ENCODE peak calls at places on chromosomes 16 and 17, in seven cellular contexts. N is stimulated activated CD4-positive, alpha-beta T cell treated with anti-CD3 and anti-CD28 coated beads, Interleukin-1b, Interleukin-23, amount 100 ng/mL, for 48 hours; A is amniotic stem cell; R is AG04449; M is A172; Q is stimulated activated CD8-positive, alpha-beta memory T cell treated with anti-CD3 and anti-CD28 coated beads, Interleukin-12 subunit alpha, Interleukin-12 subunit beta, amount 100 ng/mL, for 4 hours; S is pons. G is an unnamed sample.

GRCh38 chr17:80847506-80848230 is 144.0 kb upstream of the CHMP6 start:
- DNase-seq in A (no peak), Q (peak; percentile 39), M (no peak), N (peak; percentile 45), S (no peak), R (no peak), G (peak; percentile 39)

GRCh38 chr16:4372578-4373355 is 1.1 kb downstream of the VASN start:
- DNase-seq in S (peak; percentile 48), R (peak; percentile 34), Q (no peak), M (peak; percentile 86), N (no peak), A (no peak), G (peak; percentile 87)

GRCh38 chr17:32496348-32497078 is 9.7 kb downstream of the CDK5R1 start:
- DNase-seq in Q (no peak), R (peak; percentile 45), A (no peak), S (no peak), N (no peak), M (peak; percentile 97), G (peak; percentile 56)

GRCh38 chr17:75191584-75191983 is 8.8 kb upstream of the SUMO2 start:
- DNase-seq in S (no peak), R (no peak), M (no peak), A (no peak), Q (no peak), N (no peak), G (no peak)

GRCh38 chr16:13909872-13910303 is 10.1 kb upstream of the ERCC4 start:
- DNase-seq in A (peak; percentile 9), S (peak; percentile 66), R (peak; percentile 21), Q (no peak), M (peak; percentile 67), N (no peak), G (peak; percentile 68)

GRCh38 chr16:29804455-29805231 is 1.7 kb upstream of the MAZ start:
- DNase-seq in N (no peak), M (no peak), A (no peak), S (no peak), Q (no peak), R (no peak), G (peak; percentile 87)

GRCh38 chr16:27436921-27437650 is 35.1 kb downstream of the IL21R start:
- DNase-seq in Q (no peak), N (no peak), R (no peak), M (no peak), S (no peak), A (no peak), G (peak; percentile 55)

GRCh38 chr16:30948956-30949654 is at the start of gene ORAI3:
- DNase-seq in A (no peak), Q (no peak), R (no peak), M (peak; percentile 59), S (peak; percentile 61), N (peak; percentile 33), G (peak; percentile 91)

GRCh38 chr16:14248791-14249190 is 177.7 kb downstream of the MRTFB start:
- DNase-seq in M (no peak), S (no peak), R (no peak), N (no peak), Q (no peak), A (no peak), G (no peak)

GRCh38 chr17:74008196-74008595 is 195.3 kb upstream of the RPL38 start:
- DNase-seq in S (no peak), Q (no peak), A (no peak), M (peak; percentile 39), N (peak; percentile 62), R (no peak), G (no peak)

GRCh38 chr17:57678393-57678792 is 66.7 kb downstream of the CCDC182 start:
- DNase-seq in S (no peak), Q (no peak), N (no peak), M (no peak), R (no peak), A (no peak), G (no peak)

GRCh38 chr17:10309003-10309974 is 63.5 kb downstream of the MYH13 start:
- DNase-seq in R (no peak), A (no peak), Q (no peak), M (no peak), N (no peak), S (no peak), G (no peak)

GRCh38 chr16:55297910-55298175 is 26.2 kb upstream of the IRX6 start:
- DNase-seq in S (no peak), A (no peak), Q (no peak), N (no peak), M (no peak), R (no peak), G (no peak)

GRCh38 chr16:10770907-10771306 is 27.3 kb downstream of the NUBP1 start:
- DNase-seq in S (no peak), Q (no peak), M (no peak), R (no peak), A (no peak), N (no peak), G (no peak)

GRCh38 chr16:929227-929669 is 41.5 kb downstream of the LMF1 start:
- DNase-seq in N (no peak), M (no peak), Q (no peak), S (no peak), R (no peak), A (no peak), G (no peak)

GRCh38 chr17:66445229-66445628 is 142.8 kb downstream of the PRKCA start:
- DNase-seq in M (no peak), N (no peak), A (no peak), S (no peak), R (no peak), Q (no peak), G (no peak)

GRCh38 chr16:84391151-84391873 is 23.0 kb downstream of the ATP2C2 start:
- DNase-seq in A (no peak), R (no peak), M (no peak), N (no peak), Q (no peak), S (peak; percentile 68), G (no peak)

GRCh38 chr17:64420143-64420670 is 28.7 kb upstream of the MILR1 start:
- DNase-seq in N (no peak), S (peak; percentile 94), Q (no peak), A (peak; percentile 55), R (peak; percentile 45), M (peak; percentile 81), G (no peak)

GRCh38 chr17:44324571-44325275 is at the start of gene SLC25A39:
- DNase-seq in A (peak; percentile 87), Q (peak; percentile 94), S (peak; percentile 87), R (no peak), M (peak; percentile 74), N (peak; percentile 93), G (peak; percentile 98)

GRCh38 chr17:20997711-20998570 is 44.9 kb downstream of the USP22 start:
- DNase-seq in A (no peak), S (peak; percentile 30), N (no peak), Q (no peak), M (no peak), R (no peak), G (peak; percentile 59)

GRCh38 chr17:60628252-60628889 is 28.4 kb downstream of the PPM1D start:
- DNase-seq in A (no peak), S (no peak), R (no peak), M (no peak), N (no peak), Q (no peak), G (no peak)

GRCh38 chr16:28932339-28933141 is 769 bp downstream of the CD19 start:
- DNase-seq in S (no peak), N (no peak), M (no peak), Q (no peak), R (no peak), A (no peak), G (no peak)

GRCh38 chr17:64004903-64005733 is 7.0 kb downstream of the PRR29 start:
- DNase-seq in N (no peak), S (no peak), A (no peak), R (no peak), Q (no peak), M (no peak), G (peak; percentile 59)

GRCh38 chr17:81267390-81268067 is 27.6 kb downstream of the SLC38A10 start:
- DNase-seq in Q (no peak), S (no peak), A (no peak), N (no peak), R (no peak), M (no peak), G (no peak)

GRCh38 chr16:66979011-66979717 is 9.2 kb upstream of the CES4A start:
- DNase-seq in A (no peak), M (peak; percentile 33), Q (no peak), N (no peak), S (no peak), R (no peak), G (peak; percentile 74)

GRCh38 chr16:50183316-50183715 is 30.2 kb downstream of the TENT4B start:
- DNase-seq in N (no peak), M (peak; percentile 42), R (peak; percentile 44), Q (no peak), S (no peak), A (no peak), G (no peak)

GRCh38 chr16:5615868-5616642 is 518.5 kb upstream of the EEF2KMT start:
- DNase-seq in N (peak; percentile 29), Q (no peak), R (no peak), M (peak; percentile 7), S (peak; percentile 65), A (no peak), G (peak; percentile 66)

GRCh38 chr16:3035289-3035971 is 1.3 kb downstream of the BICDL2 start:
- DNase-seq in A (no peak), Q (no peak), M (no peak), S (no peak), R (no peak), N (no peak), G (no peak)

G was measured in sigmoid colon.